ENCODE peak calls at places on chromosomes 4 and X, in ten cellular contexts. L is osteocyte; D is G401; J is NCI-H1417; O is stimulated activated CD4-positive, alpha-beta T cell treated with anti-CD3 and anti-CD28 coated beads, Interleukin-15, amount 100 ng/mL, for 1 hour; U is DMS153; F is HFFc6; N is fibroblast of the aortic adventitia; H is amniotic stem cell; Y is GM10248. V is an unnamed sample.
A peak's percentile ranks its signal among the peaks of the same experiment; 100 is the strongest.

GRCh38 chrX:118780915-118781314 is 42.7 kb upstream of the ZCCHC12 start:
- DNase-seq in L (no peak), D (no peak), J (no peak), O (no peak), U (no peak), F (no peak), N (peak; percentile 56), H (no peak), Y (no peak), V (no peak)

GRCh38 chr4:120918788-120919187 is 3.7 kb downstream of the PRDM5 start:
- DNase-seq in L (no peak), D (peak; percentile 16), J (no peak), O (no peak), U (no peak), F (no peak), N (peak; percentile 68), H (no peak), Y (no peak), V (no peak)

GRCh38 chr4:27059446-27059845 is 198.8 kb downstream of the STIM2 start:
- DNase-seq in L (peak; percentile 40), D (no peak), J (no peak), O (no peak), U (no peak), F (no peak), N (no peak), H (no peak), Y (no peak), V (no peak)

GRCh38 chr4:8125526-8126056 is 33.0 kb downstream of the ABLIM2 start:
- DNase-seq in L (no peak), D (no peak), J (no peak), O (no peak), U (no peak), F (no peak), N (no peak), H (no peak), Y (no peak), V (no peak)

GRCh38 chr4:86500527-86500926 is 93.6 kb upstream of the PTPN13 start:
- DNase-seq in L (no peak), D (no peak), J (no peak), O (no peak), U (peak; percentile 29), F (peak; percentile 19), N (no peak), H (no peak), Y (no peak), V (no peak)

GRCh38 chr4:2630556-2631273 is 94.3 kb downstream of the FAM193A start:
- DNase-seq in L (no peak), D (no peak), J (no peak), O (no peak), U (no peak), F (no peak), N (no peak), H (no peak), Y (no peak), V (no peak)

GRCh38 chr4:8403173-8403753 is 37.3 kb downstream of the ACOX3 start:
- DNase-seq in L (peak; percentile 93), D (peak; percentile 36), J (peak; percentile 60), O (peak; percentile 30), U (peak; percentile 10), F (peak; percentile 68), N (peak; percentile 86), H (peak; percentile 72), Y (peak; percentile 78), V (peak; percentile 33)

GRCh38 chr4:144648042-144648441 is 2.1 kb downstream of the HHIP start:
- DNase-seq in L (no peak), D (no peak), J (no peak), O (no peak), U (no peak), F (no peak), N (peak; percentile 38), H (no peak), Y (no peak), V (no peak)

GRCh38 chr4:126405369-126405982 is 1090.7 kb downstream of the FAT4 start:
- DNase-seq in L (no peak), D (no peak), J (no peak), O (no peak), U (no peak), F (peak; percentile 12), N (peak; percentile 47), H (no peak), Y (no peak), V (no peak)

GRCh38 chrX:10677490-10677889 is 57.1 kb upstream of the MID1 start:
- DNase-seq in L (no peak), D (peak; percentile 85), J (no peak), O (no peak), U (peak; percentile 7), F (no peak), N (peak; percentile 17), H (no peak), Y (no peak), V (no peak)

GRCh38 chrX:66731398-66731797 is 92.5 kb upstream of the EDA2R start:
- DNase-seq in L (no peak), D (peak; percentile 29), J (no peak), O (no peak), U (peak; percentile 3), F (peak; percentile 50), N (peak; percentile 76), H (peak; percentile 28), Y (peak; percentile 15), V (peak; percentile 31)

GRCh38 chrX:1491851-1492349 is 39.2 kb upstream of the ASMTL start:
- DNase-seq in L (peak; percentile 82), D (peak; percentile 27), J (no peak), O (no peak), U (no peak), F (no peak), N (no peak), H (no peak), Y (peak; percentile 89), V (peak; percentile 73)

GRCh38 chrX:7083468-7084396 is 63.8 kb upstream of the STS start:
- DNase-seq in L (no peak), D (no peak), J (no peak), O (no peak), U (peak; percentile 1), F (peak; percentile 76), N (peak; percentile 86), H (peak; percentile 11), Y (peak; percentile 29), V (peak; percentile 61)

GRCh38 chr4:83618991-83619390 is 83.1 kb downstream of the GPAT3 start:
- DNase-seq in L (no peak), D (no peak), J (no peak), O (no peak), U (no peak), F (peak; percentile 21), N (no peak), H (no peak), Y (no peak), V (no peak)

GRCh38 chr4:140611854-140612253 is 43.1 kb upstream of the UCP1 start:
- DNase-seq in L (no peak), D (no peak), J (no peak), O (no peak), U (no peak), F (no peak), N (no peak), H (no peak), Y (no peak), V (no peak)

GRCh38 chr4:173191623-173192041 is 23.0 kb downstream of the GALNT7 start:
- DNase-seq in L (no peak), D (no peak), J (no peak), O (no peak), U (no peak), F (peak; percentile 17), N (peak; percentile 20), H (no peak), Y (no peak), V (no peak)

GRCh38 chr4:3288571-3289094 is 4.2 kb upstream of the RGS12 start:
- DNase-seq in L (peak; percentile 70), D (no peak), J (no peak), O (no peak), U (no peak), F (no peak), N (no peak), H (no peak), Y (no peak), V (no peak)

GRCh38 chr4:101277661-101278060 is 69.7 kb downstream of the PPP3CA start:
- DNase-seq in L (no peak), D (no peak), J (no peak), O (no peak), U (no peak), F (peak; percentile 74), N (peak; percentile 72), H (peak; percentile 3), Y (no peak), V (no peak)

GRCh38 chr4:24973471-24974251 is 57.1 kb downstream of the LGI2 start:
- DNase-seq in L (no peak), D (peak; percentile 78), J (peak; percentile 96), O (no peak), U (peak; percentile 27), F (peak; percentile 69), N (peak; percentile 78), H (no peak), Y (no peak), V (no peak)

GRCh38 chrX:20267924-20268701 is 1.4 kb upstream of the RPS6KA3 start:
- DNase-seq in L (no peak), D (peak; percentile 58), J (no peak), O (no peak), U (peak; percentile 22), F (no peak), N (peak; percentile 34), H (no peak), Y (peak; percentile 35), V (peak; percentile 5)

GRCh38 chr4:128357286-128357685 is 69.7 kb upstream of the PGRMC2 start:
- DNase-seq in L (no peak), D (no peak), J (no peak), O (no peak), U (no peak), F (no peak), N (peak; percentile 74), H (no peak), Y (no peak), V (no peak)

GRCh38 chrX:110435191-110435590 is 76.5 kb downstream of the RTL9 start:
- DNase-seq in L (no peak), D (no peak), J (no peak), O (no peak), U (no peak), F (no peak), N (no peak), H (no peak), Y (no peak), V (no peak)

GRCh38 chr4:95465010-95465409 is 83.8 kb downstream of the UNC5C start:
- DNase-seq in L (no peak), D (no peak), J (peak; percentile 24), O (no peak), U (no peak), F (no peak), N (no peak), H (no peak), Y (no peak), V (no peak)

V was measured in naive thymus-derived CD4-positive, alpha-beta T cell.